ENCODE peak calls at places on chromosomes 4 and X, in ten cellular contexts. X is colonic mucosa; L is transverse colon; K is suprapubic skin; S is heart left ventricle; M is tibial nerve; H is SJSA1; D is small intestine; F is psoas muscle; O is CD8-positive, alpha-beta T cell. E is an unnamed sample. For H3K4me1, the result is how much of the 10 kb centered on the place peaks cover.

GRCh38 chrX:72620550-72621145 is 48.0 kb upstream of the HDAC8 start:
- DNase-seq in H (peak), X (peak), O (no peak), F (peak), L (peak), K (no peak), M (peak), S (peak), D (peak), E (peak)

GRCh38 chr4:112523764-112524505 is 8.0 kb upstream of the NEUROG2 start:
- DNase-seq in H (peak), M (no peak), L (peak), O (peak), F (peak), X (peak), S (no peak), D (peak), K (no peak), E (peak)

GRCh38 chr4:38157592-38157991 is 197.4 kb downstream of the PTTG2 start:
- DNase-seq in X (peak), O (no peak), L (peak), H (no peak), M (no peak), F (no peak), S (peak), K (no peak), D (peak), E (no peak)

GRCh38 chrX:129116651-129117050 is 406.6 kb downstream of the SMARCA1 start:
- DNase-seq in F (no peak), H (no peak), M (no peak), O (no peak), L (no peak), S (no peak), X (no peak), D (no peak), K (no peak), E (no peak)

GRCh38 chrX:133297284-133297683 is 79.1 kb upstream of the TFDP3 start:
- DNase-seq in D (no peak), M (no peak), O (no peak), K (no peak), X (no peak), S (no peak), H (peak), L (no peak), F (no peak), E (no peak)

GRCh38 chrX:13215729-13216128 is 104.1 kb downstream of the ATXN3L start:
- DNase-seq in S (no peak), X (no peak), K (no peak), O (no peak), D (no peak), M (no peak), L (no peak), F (no peak), H (no peak), E (no peak)

GRCh38 chr4:82905205-82905604 is 4.7 kb downstream of the THAP9 start:
- DNase-seq in D (peak), L (no peak), X (no peak), F (no peak), O (no peak), M (no peak), H (no peak), K (no peak), S (no peak), E (no peak)

GRCh38 chr4:94892051-94892450 is 134.3 kb downstream of the BMPR1B start:
- DNase-seq in L (no peak), D (no peak), S (no peak), H (no peak), X (no peak), F (no peak), K (no peak), O (no peak), M (no peak), E (no peak)

GRCh38 chr4:48258845-48259397 is 10.7 kb downstream of the TEC start:
- DNase-seq in K (no peak), F (no peak), S (no peak), X (no peak), L (no peak), D (peak), M (no peak), H (no peak), O (no peak), E (no peak)

GRCh38 chrX:13581554-13581953 is 12.2 kb downstream of the EGFL6 start:
- DNase-seq in H (no peak), S (no peak), D (no peak), K (no peak), M (no peak), O (no peak), F (no peak), L (no peak), X (no peak), E (no peak)

GRCh38 chr4:139763205-139763604 is 97.6 kb downstream of the MGST2 start:
- DNase-seq in D (no peak), S (no peak), X (no peak), L (no peak), K (peak), H (no peak), F (no peak), O (no peak), M (no peak), E (no peak)

GRCh38 chrX:7139202-7140081 is 8.1 kb upstream of the STS start:
- DNase-seq in F (no peak), L (no peak), K (no peak), H (peak), M (no peak), X (no peak), O (no peak), D (no peak), S (no peak), E (no peak)

GRCh38 chr4:107900508-107900907 is 30.8 kb upstream of the CYP2U1 start:
- DNase-seq in O (no peak), L (no peak), H (no peak), K (no peak), D (no peak), M (no peak), X (no peak), S (no peak), F (no peak), E (no peak)

GRCh38 chr4:109294006-109294405 is 8.5 kb downstream of the COL25A1 start:
- DNase-seq in D (peak), K (no peak), X (no peak), O (no peak), S (no peak), H (no peak), L (no peak), M (no peak), F (no peak), E (no peak)

GRCh38 chr4:20520901-20521300 is 179.4 kb upstream of the PACRGL start:
- DNase-seq in D (no peak), X (no peak), S (no peak), K (no peak), F (no peak), O (no peak), L (no peak), H (peak), M (no peak), E (no peak)

GRCh38 chrX:80335062-80335830 is 85.0 kb upstream of the TENT5D start:
- DNase-seq in L (peak), D (peak), H (no peak), O (no peak), K (no peak), S (peak), F (peak), X (peak), M (peak), E (peak)

GRCh38 chr4:108156391-108156790 is 12.3 kb downstream of the LEF1 start:
- DNase-seq in H (no peak), S (no peak), L (no peak), X (no peak), F (no peak), K (no peak), M (no peak), O (no peak), D (no peak), E (no peak)

GRCh38 chrX:152817082-152817744 is 13.3 kb downstream of the CETN2 start:
- DNase-seq in F (no peak), D (peak), M (no peak), O (no peak), K (no peak), X (peak), H (no peak), L (peak), S (no peak), E (no peak)

GRCh38 chr4:108383157-108383556 is 214.4 kb upstream of the LEF1 start:
- DNase-seq in L (no peak), H (no peak), D (no peak), S (no peak), M (no peak), O (no peak), F (no peak), X (no peak), K (no peak), E (no peak)

GRCh38 chr4:113474017-113474416 is 287.5 kb downstream of the CAMK2D start:
- DNase-seq in K (no peak), S (no peak), X (no peak), L (no peak), F (no peak), H (peak), D (no peak), M (no peak), O (no peak), E (no peak)

GRCh38 chr4:1410491-1411325 is 4.5 kb upstream of the NKX1-1 start:
- DNase-seq in H (no peak), M (no peak), X (peak), D (no peak), L (no peak), F (peak), O (peak), K (peak), S (peak), E (peak)

GRCh38 chrX:153669174-153669890 is 4.3 kb downstream of the PNCK start:
- DNase-seq in X (no peak), F (no peak), O (peak), H (peak), M (no peak), K (no peak), L (no peak), D (no peak), S (no peak), E (peak)

GRCh38 chr4:56311299-56311975 is 75.9 kb downstream of the AASDH start:
- DNase-seq in X (no peak), M (no peak), S (no peak), D (no peak), K (no peak), L (no peak), H (no peak), O (no peak), F (no peak), E (no peak)

GRCh38 chrX:134679226-134679625 is 21.0 kb upstream of the PLAC1 start:
- DNase-seq in S (no peak), M (peak), F (no peak), L (no peak), H (no peak), D (no peak), O (no peak), X (no peak), K (no peak), E (no peak)

GRCh38 chrX:16603822-16604221 is 46.1 kb upstream of the S100G start:
- DNase-seq in M (no peak), H (no peak), X (peak), F (no peak), D (peak), L (no peak), O (no peak), S (no peak), K (no peak), E (no peak)

GRCh38 chrX:123817288-123817894 is 42.5 kb upstream of the XIAP start:
- DNase-seq in O (no peak), X (peak), K (no peak), F (no peak), D (peak), L (peak), H (no peak), M (no peak), S (no peak), E (no peak)

GRCh38 chr4:184796906-184797305 is 28.9 kb downstream of the ACSL1 start:
- DNase-seq in D (no peak), L (no peak), F (no peak), M (no peak), O (no peak), X (no peak), S (no peak), H (no peak), K (no peak), E (no peak)

GRCh38 chrX:129361566-129361965 is 161.7 kb downstream of the SMARCA1 start:
- DNase-seq in M (no peak), X (no peak), K (no peak), S (no peak), L (no peak), O (no peak), H (no peak), F (no peak), D (no peak), E (no peak)

GRCh38 chrX:138504254-138504653 is 207.3 kb downstream of the FGF13 start:
- DNase-seq in O (no peak), H (no peak), X (no peak), L (no peak), D (no peak), K (no peak), S (no peak), M (no peak), F (no peak), E (no peak)

GRCh38 chrX:27680726-27681125 is 90.6 kb downstream of the DCAF8L2 start:
- DNase-seq in S (no peak), X (no peak), D (no peak), F (no peak), L (no peak), H (no peak), K (no peak), M (no peak), O (no peak), E (no peak)

GRCh38 chrX:1925053-1925481 is 310.2 kb downstream of the ASMT start:
- DNase-seq in F (no peak), D (no peak), H (no peak), S (no peak), K (no peak), L (no peak), X (no peak), M (no peak), O (no peak), E (no peak)

GRCh38 chr4:95161781-95162469 is 386.8 kb downstream of the UNC5C start:
- DNase-seq in F (no peak), M (no peak), S (no peak), X (no peak), D (no peak), K (no peak), H (no peak), L (no peak), O (no peak), E (no peak)

GRCh38 chr4:83751336-83751949 is 215.5 kb downstream of the GPAT3 start:
- DNase-seq in H (no peak), S (no peak), O (no peak), M (no peak), D (no peak), L (no peak), K (no peak), F (no peak), X (no peak), E (no peak)

GRCh38 chr4:101200561-101200960 is 146.8 kb downstream of the PPP3CA start:
- DNase-seq in K (no peak), S (no peak), F (no peak), M (no peak), X (no peak), O (no peak), D (peak), H (peak), L (no peak), E (no peak)

GRCh38 chrX:112967341-112967740 is 126.7 kb upstream of the AMOT start:
- DNase-seq in L (no peak), K (no peak), F (no peak), H (no peak), D (no peak), X (no peak), M (no peak), O (no peak), S (no peak), E (no peak)

GRCh38 chrX:53305996-53306937 is 24.9 kb upstream of the IQSEC2 start:
- DNase-seq in O (no peak), F (no peak), K (no peak), H (peak), X (no peak), D (no peak), S (no peak), M (no peak), L (no peak), E (no peak)

GRCh38 chr4:168480991-168481588 is 798 bp upstream of the DDX60L start:
- DNase-seq in X (peak), S (no peak), D (peak), M (peak), O (peak), K (no peak), L (peak), H (peak), F (no peak), E (no peak)

GRCh38 chr4:126969360-126969759 is 663.4 kb upstream of the INTU start:
- DNase-seq in D (no peak), K (no peak), O (no peak), M (no peak), X (no peak), L (no peak), H (no peak), S (no peak), F (no peak), E (no peak)

GRCh38 chrX:107827137-107827831 is 1.6 kb downstream of the MID2 start:
- DNase-seq in O (no peak), H (no peak), X (no peak), M (no peak), S (no peak), F (no peak), K (no peak), D (no peak), L (no peak), E (no peak)

DNA sequence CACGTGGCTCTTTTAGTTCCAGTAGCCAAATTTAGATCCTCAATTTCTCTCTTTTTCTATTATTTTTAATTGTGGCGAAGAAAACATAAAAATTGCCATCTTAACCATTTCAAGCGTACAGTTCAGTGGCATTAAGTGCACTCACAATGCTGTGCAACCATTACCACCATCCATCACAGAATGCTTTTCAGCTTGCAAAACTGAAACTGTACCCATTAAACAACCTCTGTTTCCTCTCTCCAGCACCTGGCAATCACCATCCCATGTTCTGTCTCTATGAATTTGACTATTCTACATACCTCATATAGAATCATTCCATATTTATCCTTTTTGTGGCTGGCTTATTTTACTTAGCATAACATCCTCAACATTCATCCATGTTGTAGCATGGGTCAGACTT is 74.9 kb downstream of the METTL14 start:
- DNase-seq in S (no peak), D (no peak), X (no peak), F (no peak), K (no peak), O (no peak), H (no peak), L (no peak), M (no peak), E (no peak)
- H3K27ac ChIP-seq in S (peak), D (peak), X (no peak), F (no peak), K (no peak), O (no peak), H (no peak), L (peak), M (no peak), E (no peak)

GRCh38 chrX:19865567-19866363 is 21.6 kb downstream of the SH3KBP1 start:
- DNase-seq in X (no peak), S (no peak), O (no peak), D (no peak), L (no peak), K (no peak), M (peak), H (no peak), F (no peak), E (no peak)
- H3K4me1 ChIP-seq in X (under half), S (under half), O (under half), D (under half), L (under half), K (under half), M (under half), H (under half), F (under half), E (under half)

DNA sequence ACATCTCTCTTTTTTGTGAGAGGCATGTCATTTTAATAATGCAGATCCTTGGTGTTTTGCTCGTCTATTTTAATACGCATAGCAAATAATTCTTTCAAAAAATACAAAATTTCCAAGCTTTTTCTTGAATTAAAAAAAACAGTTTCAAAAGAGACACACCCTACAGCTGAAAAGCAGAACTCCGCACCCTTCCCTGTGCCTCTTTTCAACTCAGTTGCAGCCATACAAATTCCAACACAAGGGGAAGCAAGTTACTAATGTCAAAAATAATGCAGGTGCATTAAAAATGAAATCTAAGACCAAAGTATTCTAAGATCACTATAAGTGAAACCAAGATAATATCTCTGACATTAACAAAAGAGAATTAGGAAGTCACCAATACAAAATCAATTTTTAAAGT is 66.6 kb downstream of the NR3C2 start:
- DNase-seq in F (no peak), O (no peak), S (no peak), K (no peak), X (no peak), H (no peak), M (no peak), D (no peak), L (no peak), E (no peak)
- H3K27ac ChIP-seq in F (peak), O (peak), S (peak), K (no peak), X (no peak), H (no peak), M (no peak), D (no peak), L (peak), E (no peak)

GRCh38 chr4:3742610-3743009 is 23.6 kb upstream of the ADRA2C start:
- DNase-seq in L (no peak), K (no peak), M (no peak), S (no peak), X (no peak), F (no peak), D (no peak), O (no peak), H (no peak), E (no peak)
- H3K4me1 ChIP-seq in L (under half), K (under half), M (under half), S (under half), X (under half), F (under half), D (under half), O (under half), H (under half), E (under half)

GRCh38 chr4:86972997-86973396 is 38.2 kb downstream of the AFF1 start:
- DNase-seq in K (no peak), O (no peak), H (no peak), M (no peak), D (peak), L (peak), S (peak), X (peak), F (no peak), E (peak)
- H3K27ac ChIP-seq in K (peak), O (no peak), H (no peak), M (no peak), D (no peak), L (peak), S (no peak), X (no peak), F (no peak), E (no peak)